ENCODE peak calls at places on chromosomes 11 and 22, in four cellular contexts. G, H, Q and C are unnamed samples.

GRCh38 chr11:100980156-100980555 is 149.5 kb downstream of the PGR start:
- DNase-seq in H (no peak), Q (no peak), G (no peak), C (no peak)

GRCh38 chr11:64034411-64034811 is 1.3 kb upstream of the FLRT1 start:
- DNase-seq in H (no peak), G (no peak), Q (no peak), C (no peak)

GRCh38 chr22:38782402-38783094 is 11.4 kb downstream of the DNAL4 start:
- DNase-seq in G (no peak), Q (no peak), H (no peak), C (no peak)

GRCh38 chr11:100876826-100877545 is 189.9 kb downstream of the ARHGAP42 start:
- DNase-seq in Q (no peak), H (no peak), G (peak), C (no peak)

GRCh38 chr11:32184057-32185055 is 93.5 kb downstream of the RCN1 start:
- DNase-seq in Q (no peak), H (no peak), G (no peak), C (no peak)

GRCh38 chr22:37601203-37601539 is 7.5 kb upstream of the GGA1 start:
- DNase-seq in Q (no peak), H (no peak), G (no peak), C (no peak)

GRCh38 chr22:44304354-44304753 is 8.4 kb downstream of the SHISAL1 start:
- DNase-seq in H (no peak), Q (no peak), G (peak), C (no peak)

GRCh38 chr11:59429924-59430516 is 3.8 kb upstream of the OR5A2 start:
- DNase-seq in G (no peak), H (no peak), Q (no peak), C (peak)

GRCh38 chr11:47775240-47775869 is 8.2 kb upstream of the FNBP4 start:
- DNase-seq in H (no peak), G (no peak), Q (no peak), C (no peak)

GRCh38 chr22:22743128-22743760 is 98.8 kb downstream of the GGTLC2 start:
- DNase-seq in H (no peak), G (no peak), Q (no peak), C (no peak)

GRCh38 chr11:82890002-82890341 is 10.3 kb downstream of the PRCP start:
- DNase-seq in H (no peak), G (no peak), Q (no peak), C (no peak)

GRCh38 chr11:71565263-71565662 is at the start of gene KRTAP5-10:
- DNase-seq in H (no peak), G (no peak), Q (no peak), C (no peak)

GRCh38 chr22:23591846-23592245 is 11.8 kb upstream of the IGLL1 start:
- DNase-seq in G (no peak), H (no peak), Q (no peak), C (no peak)

GRCh38 chr11:6737872-6738466 is 33.8 kb downstream of the OR2AG2 start:
- DNase-seq in G (peak), H (peak), Q (no peak), C (peak)

GRCh38 chr11:33885338-33886005 is 6.4 kb downstream of the LMO2 start:
- DNase-seq in H (no peak), Q (no peak), G (no peak), C (no peak)

GRCh38 chr11:20913113-20913512 is 243.7 kb downstream of the NELL1 start:
- DNase-seq in G (no peak), H (no peak), Q (no peak), C (no peak)

GRCh38 chr11:67732045-67732787 is 57.8 kb upstream of the ALDH3B2 start:
- DNase-seq in G (no peak), Q (no peak), H (no peak), C (peak)

GRCh38 chr11:3959918-3960295 is 104.4 kb downstream of the STIM1 start:
- DNase-seq in G (no peak), Q (no peak), H (no peak), C (no peak)

GRCh38 chr22:45195616-45196015 is 31.9 kb downstream of the NUP50 start:
- DNase-seq in H (no peak), Q (no peak), G (no peak), C (no peak)

GRCh38 chr11:117876341-117877119 is at the start of gene FXYD6:
- DNase-seq in Q (peak), G (no peak), H (no peak), C (no peak)

DNA sequence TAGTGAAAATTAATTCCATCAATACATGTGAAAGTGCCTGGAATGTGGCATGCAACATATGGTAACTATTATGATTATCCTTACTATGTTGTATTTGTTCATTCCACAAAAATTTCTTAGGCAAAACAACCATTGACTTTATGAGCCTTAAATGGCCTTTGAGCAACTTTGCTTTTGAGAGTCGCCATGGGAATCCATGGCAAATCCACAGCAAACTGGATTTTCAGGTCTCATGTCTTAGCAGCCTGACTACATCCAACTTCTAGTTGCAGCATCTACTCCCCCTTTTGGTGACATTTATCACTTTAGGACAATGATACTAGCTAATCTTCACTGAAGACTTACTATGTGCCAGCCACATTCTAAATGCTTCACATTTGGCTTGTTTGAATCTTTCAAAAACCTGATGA is 56.8 kb downstream of the SLC1A2 start:
- DNase-seq in H (no peak), Q (no peak), G (no peak), C (no peak)
- TF ChIP-seq CTCF in H (no peak), Q (peak), G (no peak), C (no peak)

GRCh38 chr11:46348566-46348981 is 1.3 kb downstream of the DGKZ start:
- DNase-seq in H (no peak), G (no peak), Q (no peak), C (no peak)

GRCh38 chr11:46347637-46348311 is 511 bp downstream of the DGKZ start:
- DNase-seq in G (no peak), H (no peak), Q (no peak), C (peak)

GRCh38 chr11:46350695-46351094 is 3.4 kb downstream of the DGKZ start:
- DNase-seq in Q (no peak), G (no peak), H (no peak), C (no peak)

GRCh38 chr11:46346886-46347636 is at the start of gene DGKZ:
- DNase-seq in H (peak), Q (peak), G (no peak), C (peak)

DNA sequence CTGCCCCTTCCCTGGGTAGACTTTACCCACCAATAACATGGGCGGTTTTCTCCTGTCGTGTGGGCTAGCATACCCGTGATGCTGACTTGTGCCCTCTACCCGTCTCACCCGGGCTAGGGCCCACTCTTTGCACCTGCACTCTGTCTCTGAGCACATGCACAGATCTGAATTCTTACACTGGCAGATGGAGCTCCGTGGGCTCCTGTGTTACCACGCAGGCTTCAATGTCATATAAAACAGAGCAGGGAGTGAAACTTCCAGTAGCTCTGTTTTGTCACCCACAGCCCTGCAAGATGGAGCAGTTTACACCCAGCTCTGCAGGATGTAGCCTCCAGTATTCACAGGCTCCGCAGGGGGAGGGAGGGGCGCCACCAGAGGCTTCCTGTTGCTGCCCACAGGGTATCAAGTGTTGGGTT is 1.7 kb downstream of the DGKZ start:
- DNase-seq in G (no peak), Q (no peak), H (no peak), C (no peak)
- TF ChIP-seq CTCF in G (no peak), Q (no peak), H (no peak), C (no peak)

GRCh38 chr22:49738006-49738405 is 89.7 kb downstream of the BRD1 start:
- DNase-seq in H (peak), Q (no peak), G (no peak), C (no peak)

GRCh38 chr22:49738566-49738965 is 89.1 kb downstream of the BRD1 start:
- DNase-seq in Q (peak), G (no peak), H (peak), C (no peak)

GRCh38 chr22:49736538-49736937 is 91.1 kb downstream of the BRD1 start:
- DNase-seq in H (peak), G (no peak), Q (peak), C (no peak)

GRCh38 chr22:49735411-49736311 is 92.0 kb downstream of the BRD1 start:
- DNase-seq in Q (peak), H (peak), G (no peak), C (no peak)

DNA sequence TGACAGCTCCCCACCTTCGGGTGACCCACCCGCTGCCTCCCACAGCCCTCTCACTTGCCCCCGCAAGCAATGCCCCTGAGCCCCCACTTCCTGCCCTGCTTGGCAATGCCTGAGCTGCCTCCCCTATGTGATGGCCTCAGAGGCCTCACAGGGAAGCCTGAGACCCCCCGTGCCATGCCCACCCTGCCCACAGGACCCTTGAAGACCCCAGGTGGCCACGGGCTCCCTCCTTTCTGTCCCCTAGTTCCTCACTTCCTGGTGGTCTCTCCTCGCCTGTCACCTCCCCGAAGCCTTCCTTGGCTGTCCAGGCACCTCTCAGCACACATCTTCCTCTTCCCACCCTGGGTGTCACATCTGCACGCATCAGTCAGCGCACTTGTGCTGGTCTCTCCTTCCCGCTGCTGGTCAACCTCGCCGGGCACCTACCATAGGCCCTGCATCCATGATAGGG is 90.5 kb downstream of the BRD1 start:
- DNase-seq in G (no peak), H (peak), Q (peak), C (no peak)
- TF ChIP-seq CTCF in G (no peak), H (no peak), Q (no peak), C (no peak)

DNA sequence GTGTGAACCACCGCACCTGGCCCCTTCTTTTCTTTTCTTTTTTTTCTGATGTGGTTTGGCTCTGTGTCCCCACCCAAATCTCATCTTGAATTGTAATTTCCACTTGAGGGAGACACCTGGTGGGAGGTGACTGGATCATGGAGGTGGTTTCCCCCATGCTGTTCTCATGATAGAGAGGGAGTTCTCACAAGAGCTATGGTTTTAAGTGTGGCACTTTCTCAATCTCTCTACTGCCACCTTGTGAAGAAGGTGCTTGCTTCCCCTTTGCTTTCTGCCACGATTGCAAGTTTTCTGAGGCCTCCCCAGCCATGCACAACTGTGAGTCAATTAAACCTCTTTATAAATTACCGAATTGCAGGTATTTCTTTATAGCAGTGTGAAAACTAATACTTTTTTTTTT is 4.9 kb upstream of the TCN2 start:
- DNase-seq in Q (no peak), G (no peak), H (no peak), C (peak)
- TF ChIP-seq CTCF in Q (peak), G (peak), H (peak), C (peak)

GRCh38 chr22:32204856-32205722 is at the start of gene RFPL2:
- DNase-seq in H (no peak), G (no peak), Q (no peak), C (peak)

GRCh38 chr22:32204211-32204855 is 540 bp downstream of the RFPL2 start:
- DNase-seq in H (no peak), Q (no peak), G (no peak), C (peak)

GRCh38 chr22:32206774-32207758 is 2.2 kb upstream of the RFPL2 start:
- DNase-seq in Q (no peak), H (peak), G (no peak), C (peak)

GRCh38 chr22:32207971-32208480 is 3.2 kb upstream of the RFPL2 start:
- DNase-seq in H (no peak), G (no peak), Q (no peak), C (no peak)

DNA sequence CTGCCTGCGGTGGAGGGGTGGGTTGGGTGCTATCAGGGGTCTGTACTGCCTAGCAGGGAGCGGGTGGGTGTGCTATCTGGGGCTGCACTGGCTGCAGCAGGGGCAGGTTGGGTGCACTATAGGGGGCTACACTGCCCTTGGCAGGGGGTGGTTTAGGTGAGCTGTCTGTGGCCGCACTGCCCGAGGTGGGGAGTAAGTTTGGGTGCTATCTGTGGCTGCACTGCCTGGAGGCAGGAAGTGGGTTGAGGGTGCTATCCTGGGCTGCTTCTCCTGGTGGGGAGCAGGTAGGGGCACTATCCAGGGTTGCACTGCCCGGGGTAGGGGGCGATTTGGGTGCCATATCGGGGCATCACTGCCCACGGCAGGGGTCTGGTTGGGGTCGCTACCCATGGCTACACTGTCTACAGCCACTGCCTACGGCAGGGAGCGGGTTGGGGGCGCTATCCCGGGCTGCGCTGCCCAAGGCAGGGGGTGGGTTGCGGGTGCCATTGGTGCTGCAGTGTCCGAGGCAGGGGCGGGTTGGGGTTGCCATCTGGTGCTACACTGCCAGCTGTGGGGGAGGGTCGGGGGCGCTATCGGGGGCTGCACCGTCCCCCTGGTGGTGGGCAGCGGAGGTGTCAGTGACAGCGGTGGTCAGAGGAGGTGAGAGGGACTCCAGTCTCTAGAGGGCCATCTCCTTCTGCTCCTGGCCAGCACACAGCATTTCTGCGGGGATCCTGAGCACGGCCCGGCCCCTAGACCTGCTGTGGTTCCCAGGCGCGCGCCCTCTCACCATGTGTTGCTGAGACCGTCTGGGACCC is 1.3 kb upstream of the RFPL2 start:
- DNase-seq in H (no peak), G (no peak), Q (no peak), C (peak)
- TF ChIP-seq CTCF in H (no peak), G (no peak), Q (no peak), C (peak)

DNA sequence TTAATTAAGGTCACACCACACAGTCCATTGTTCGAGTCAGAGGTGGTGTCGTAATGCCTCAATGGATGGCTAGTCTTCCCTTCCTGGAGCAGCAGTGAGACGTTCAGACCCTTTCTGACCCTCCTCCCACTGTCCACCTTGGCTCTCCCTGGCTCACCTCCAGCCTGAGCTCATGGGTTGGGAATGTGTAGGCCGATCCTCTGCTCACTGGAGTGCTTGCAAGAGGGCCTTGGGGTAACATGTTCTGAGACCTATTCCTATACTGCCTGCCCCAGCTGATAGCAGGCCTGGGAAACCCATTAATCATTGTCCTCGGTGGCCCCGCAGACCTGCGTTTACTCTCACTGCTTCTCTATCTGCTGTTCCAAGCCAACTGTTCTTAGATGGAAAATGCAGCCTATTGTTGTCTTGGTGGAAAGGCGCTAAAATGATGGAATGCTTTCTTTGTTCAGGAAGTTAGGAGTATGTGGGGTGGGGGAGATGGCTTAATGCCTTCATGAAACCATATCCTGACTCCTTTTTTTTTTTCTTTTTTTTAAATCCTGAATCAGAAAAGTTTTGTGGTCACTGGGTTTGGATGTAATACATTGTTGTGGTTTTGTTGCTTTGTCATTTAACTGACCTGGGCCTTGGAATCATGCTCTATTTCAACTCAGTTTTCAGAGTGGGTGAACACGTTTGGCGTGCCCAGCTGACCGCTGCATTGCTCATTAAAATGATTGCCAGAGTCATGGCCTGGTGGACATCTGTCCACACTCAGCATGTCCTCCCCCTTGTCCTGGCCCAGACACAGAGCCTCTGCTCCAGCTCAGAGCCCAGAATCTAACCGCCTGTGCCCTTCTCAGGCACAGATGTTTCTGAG is 72.5 kb downstream of the MICAL2 start:
- DNase-seq in G (peak), Q (no peak), H (no peak), C (peak)
- TF ChIP-seq CTCF in G (no peak), Q (no peak), H (no peak), C (no peak)

DNA sequence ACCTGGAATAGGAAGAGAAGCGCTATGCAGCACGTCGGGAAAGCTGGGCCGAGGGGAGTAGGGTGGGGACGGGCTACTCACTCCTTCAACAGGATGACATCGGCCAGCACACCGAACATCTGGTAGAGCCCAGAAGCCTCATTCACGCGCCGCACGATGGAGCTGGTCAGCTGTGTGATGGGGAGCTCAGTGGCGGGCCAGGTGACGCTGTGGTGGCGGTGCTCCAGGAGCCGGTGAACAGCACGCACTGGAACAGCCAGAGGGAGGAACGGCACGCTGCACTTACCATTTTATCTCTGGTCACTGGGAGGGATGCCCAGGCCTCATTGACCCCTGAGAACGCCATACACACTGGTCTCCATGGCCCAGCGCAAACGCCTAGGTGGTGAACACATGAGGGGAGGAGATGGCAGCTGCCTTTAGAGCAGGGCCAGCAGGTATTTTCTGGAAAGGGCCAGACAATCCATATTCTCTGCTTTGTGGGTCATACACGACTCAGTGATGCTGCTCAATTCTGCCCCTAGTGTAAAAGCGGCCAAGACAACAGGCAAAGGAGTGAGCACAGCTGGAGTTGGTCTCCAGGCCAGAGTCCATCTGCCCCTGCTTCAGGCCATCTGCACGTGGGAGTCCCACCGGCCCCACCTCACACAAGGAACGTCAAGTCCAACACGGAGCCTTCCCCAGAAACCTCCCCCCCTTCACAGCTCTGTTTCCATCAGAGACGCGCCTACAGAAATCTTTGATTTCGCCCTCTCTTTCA is 8.8 kb downstream of the FOXRED2 start:
- DNase-seq in Q (no peak), H (no peak), G (no peak), C (no peak)
- TF ChIP-seq CTCF in Q (no peak), H (no peak), G (no peak), C (no peak)

GRCh38 chr11:2824851-2825250 is 60.7 kb downstream of the CDKN1C start:
- DNase-seq in Q (no peak), H (no peak), G (no peak), C (no peak)

GRCh38 chr11:2825886-2826678 is 59.5 kb downstream of the CDKN1C start:
- DNase-seq in G (peak), H (no peak), Q (no peak), C (peak)

GRCh38 chr11:2827256-2827655 is 58.3 kb downstream of the CDKN1C start:
- DNase-seq in H (no peak), Q (no peak), G (no peak), C (no peak)

GRCh38 chr11:2826679-2827056 is 58.9 kb downstream of the CDKN1C start:
- DNase-seq in G (no peak), H (no peak), Q (no peak), C (no peak)

GRCh38 chr11:2825261-2825885 is 60.2 kb downstream of the CDKN1C start:
- DNase-seq in H (peak), Q (no peak), G (peak), C (peak)
- TF ChIP-seq CTCF in H (no peak), Q (no peak), G (peak), C (peak)

GRCh38 chr11:46446343-46446751 is 54.8 kb upstream of the CHRM4 start:
- DNase-seq in H (no peak), G (no peak), Q (no peak), C (no peak)
- TF ChIP-seq CTCF in H (no peak), G (peak), Q (peak), C (no peak)